ENCODE peak calls at places on chromosomes 3 and 15, in six cellular contexts. O, Z, U, T, M and N are unnamed samples.

GRCh38 chr15:81749667-81750360 is 296.0 kb downstream of the MEX3B start:
- DNase-seq in O (no peak), U (no peak), T (no peak), Z (no peak), M (no peak), N (no peak)

GRCh38 chr3:152399374-152399773 is 130.6 kb downstream of the MBNL1 start:
- DNase-seq in M (no peak), T (no peak), U (no peak), O (peak; percentile 27), Z (no peak), N (no peak)

GRCh38 chr3:45554001-45554691 is 40.4 kb upstream of the LIMD1 start:
- DNase-seq in M (no peak), O (peak; percentile 71), U (no peak), T (peak; percentile 68), Z (no peak), N (no peak)

GRCh38 chr3:133455281-133455680 is 55.4 kb downstream of the BFSP2 start:
- DNase-seq in Z (no peak), U (no peak), T (no peak), M (no peak), O (no peak), N (no peak)

GRCh38 chr3:98018301-98018700 is 16.8 kb downstream of the GABRR3 start:
- DNase-seq in U (no peak), T (no peak), M (no peak), O (no peak), Z (no peak), N (no peak)

GRCh38 chr3:71930056-71930991 is 145.4 kb upstream of the PROK2 start:
- DNase-seq in O (peak; percentile 13), U (peak; percentile 45), M (peak; percentile 55), Z (peak; percentile 14), T (no peak), N (peak; percentile 23)

GRCh38 chr15:52005748-52006701 is 13.0 kb upstream of the MAPK6 start:
- DNase-seq in O (peak; percentile 48), T (peak; percentile 97), U (no peak), M (no peak), Z (peak; percentile 70), N (no peak)

GRCh38 chr15:75043509-75044257 is 20.3 kb downstream of the PPCDC start:
- DNase-seq in T (peak; percentile 93), Z (peak; percentile 96), U (no peak), M (no peak), O (peak; percentile 96), N (no peak)

GRCh38 chr3:10945683-10946287 is 46.8 kb upstream of the SLC6A1 start:
- DNase-seq in T (no peak), M (peak; percentile 92), U (peak; percentile 93), O (peak; percentile 79), Z (peak; percentile 47), N (peak; percentile 44)

GRCh38 chr3:17456036-17456435 is 286.4 kb downstream of the TBC1D5 start:
- DNase-seq in M (no peak), O (no peak), U (no peak), T (no peak), Z (no peak), N (no peak)

GRCh38 chr3:69900331-69900730 is 99.2 kb upstream of the SAMMSON start:
- DNase-seq in U (no peak), M (no peak), T (no peak), O (no peak), Z (no peak), N (no peak)

GRCh38 chr3:5002174-5002870 is 23.1 kb downstream of the BHLHE40 start:
- DNase-seq in U (no peak), M (no peak), T (no peak), O (peak; percentile 89), Z (no peak), N (no peak)

GRCh38 chr3:17686613-17687012 is 55.8 kb downstream of the TBC1D5 start:
- DNase-seq in M (no peak), Z (peak; percentile 25), U (no peak), O (peak; percentile 53), T (no peak), N (peak; percentile 16)

GRCh38 chr3:16056210-16056607 is 118.3 kb upstream of the GALNT15 start:
- DNase-seq in U (no peak), O (no peak), M (no peak), Z (no peak), T (no peak), N (no peak)

GRCh38 chr15:38035701-38036100 is 101.3 kb downstream of the TMCO5A start:
- DNase-seq in M (no peak), Z (no peak), U (no peak), T (no peak), O (no peak), N (no peak)

GRCh38 chr15:87874896-87875661 is 381.5 kb downstream of the NTRK3 start:
- DNase-seq in Z (no peak), M (no peak), O (no peak), U (peak; percentile 13), T (no peak), N (no peak)

GRCh38 chr3:13483286-13483685 is 3.2 kb downstream of the HDAC11 start:
- DNase-seq in U (peak; percentile 9), Z (no peak), O (no peak), M (no peak), T (no peak), N (no peak)

GRCh38 chr15:68497206-68497910 is 65.4 kb upstream of the ITGA11 start:
- DNase-seq in T (no peak), U (no peak), Z (no peak), M (peak; percentile 28), O (no peak), N (no peak)

GRCh38 chr15:76336254-76337046 is at the start of gene ISL2:
- DNase-seq in M (peak; percentile 97), Z (peak; percentile 95), U (peak; percentile 97), O (peak; percentile 99), T (peak; percentile 61), N (peak; percentile 94)

GRCh38 chr3:11678735-11679134 is 35.0 kb upstream of the VGLL4 start:
- DNase-seq in U (no peak), Z (no peak), M (no peak), T (no peak), O (no peak), N (no peak)

GRCh38 chr3:22013641-22014040 is 262.6 kb upstream of the ZNF385D start:
- DNase-seq in U (no peak), T (no peak), O (no peak), M (no peak), Z (no peak), N (no peak)

GRCh38 chr3:167941234-167941995 is 154.3 kb downstream of the GOLIM4 start:
- DNase-seq in Z (no peak), T (no peak), O (peak; percentile 88), U (no peak), M (no peak), N (no peak)

GRCh38 chr3:151330899-151331298 is 1.6 kb upstream of the P2RY13 start:
- DNase-seq in Z (no peak), T (no peak), O (no peak), M (no peak), U (no peak), N (no peak)

GRCh38 chr15:93052090-93052892 is 36.7 kb downstream of the RGMA start:
- DNase-seq in M (no peak), U (no peak), O (peak; percentile 46), Z (no peak), T (no peak), N (no peak)

GRCh38 chr15:64703632-64703959 is 71.8 kb downstream of the RBPMS2 start:
- DNase-seq in U (no peak), O (peak; percentile 38), Z (no peak), T (no peak), M (no peak), N (no peak)

GRCh38 chr3:184339016-184339415 is 1.6 kb downstream of the FAM131A start:
- DNase-seq in O (no peak), U (no peak), Z (no peak), M (no peak), T (no peak), N (no peak)

GRCh38 chr3:107106316-107106715 is 270.9 kb upstream of the CCDC54 start:
- DNase-seq in Z (no peak), O (peak; percentile 10), U (no peak), M (no peak), T (no peak), N (peak; percentile 18)

GRCh38 chr15:94674251-94674650 is 442.9 kb downstream of the MCTP2 start:
- DNase-seq in Z (no peak), U (no peak), T (no peak), M (no peak), O (no peak), N (no peak)

GRCh38 chr3:140113983-140114923 is 179.3 kb downstream of the CLSTN2 start:
- DNase-seq in O (no peak), M (no peak), T (no peak), Z (no peak), U (no peak), N (no peak)

GRCh38 chr3:69823710-69824109 is 84.4 kb downstream of the MITF start:
- DNase-seq in U (no peak), T (no peak), M (no peak), O (no peak), Z (no peak), N (no peak)

GRCh38 chr15:72319360-72319984 is 485 bp downstream of the CELF6 start:
- DNase-seq in O (peak; percentile 83), T (no peak), M (peak; percentile 90), U (peak; percentile 90), Z (no peak), N (no peak)

GRCh38 chr15:59224474-59224873 is 17.8 kb downstream of the LDHAL6B start:
- DNase-seq in U (no peak), O (no peak), T (no peak), Z (no peak), M (no peak), N (no peak)
- TF ChIP-seq ATF3 in U (no peak), O (no peak), T (no peak), Z (no peak), M (no peak), N (no peak)

DNA sequence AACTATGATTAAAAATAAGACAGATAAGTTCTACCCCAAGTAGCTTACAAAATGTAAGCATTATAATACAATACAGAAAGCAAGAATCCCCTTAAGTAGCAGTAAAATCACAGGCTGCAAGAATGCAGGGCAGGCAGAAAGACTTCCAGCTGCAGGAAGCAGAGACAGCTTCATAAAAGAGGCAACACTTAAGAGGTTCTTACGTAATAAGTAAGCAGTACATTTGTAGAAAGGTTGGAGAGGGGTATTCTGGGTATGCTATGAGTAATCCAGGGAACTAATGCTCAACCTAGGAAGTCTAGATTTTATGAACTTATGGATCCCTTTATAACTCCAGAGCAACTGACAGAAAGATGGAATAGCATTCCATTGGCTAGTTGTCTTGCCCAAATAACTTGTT is 151.6 kb downstream of the IL5RA start:
- DNase-seq in M (no peak), Z (no peak), O (no peak), T (no peak), U (no peak), N (no peak)
- TF ChIP-seq ATF3 in M (no peak), Z (no peak), O (no peak), T (no peak), U (no peak), N (no peak)

DNA sequence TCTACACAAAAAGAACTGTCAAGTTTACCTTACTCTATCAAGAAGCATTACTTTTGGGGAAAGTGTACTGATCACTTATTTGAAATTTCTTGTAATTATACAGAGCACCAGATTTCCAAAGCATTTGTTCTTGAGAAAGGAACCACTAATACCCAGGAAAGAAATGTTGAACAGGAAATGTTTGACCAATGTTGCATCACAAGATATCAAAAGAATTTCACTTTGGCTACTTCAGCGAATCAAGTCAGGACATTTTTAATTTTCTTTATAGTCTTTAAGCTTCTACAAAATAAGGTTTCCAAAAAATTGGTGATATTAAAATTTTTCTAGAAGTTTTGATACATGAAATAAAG is 422.0 kb downstream of the MECOM start:
- DNase-seq in O (no peak), T (no peak), Z (no peak), M (no peak), U (no peak), N (no peak)
- TF ChIP-seq ATF3 in O (no peak), T (no peak), Z (no peak), M (no peak), U (no peak), N (no peak)

GRCh38 chr15:25250906-25251622 is 187.8 kb downstream of the UBE3A start:
- DNase-seq in T (no peak), M (no peak), Z (no peak), U (peak; percentile 2), O (no peak), N (no peak)
- TF ChIP-seq ATF3 in T (no peak), M (no peak), Z (no peak), U (no peak), O (no peak), N (no peak)